ENCODE peak calls at places on chromosomes 4 and X, in nine cellular contexts. X, P, A, O, D, M, I, E and J are unnamed samples.

GRCh38 chr4:104393649-104394048 is 101.0 kb downstream of the CXXC4 start:
- DNase-seq in X (no peak), P (no peak), A (no peak), O (no peak), D (no peak), M (no peak), I (no peak), E (no peak), J (no peak)

GRCh38 chrX:2391869-2392606 is 108.7 kb downstream of the DHRSX start:
- DNase-seq in X (peak; percentile 81), P (no peak), A (no peak), O (peak; percentile 19), D (no peak), M (no peak), I (no peak), E (peak; percentile 88), J (no peak)

GRCh38 chrX:136130931-136131843 is 16.1 kb upstream of the FHL1 start:
- DNase-seq in X (no peak), P (peak; percentile 14), A (no peak), O (no peak), D (no peak), M (no peak), I (no peak), E (peak; percentile 65), J (no peak)

GRCh38 chr4:88104902-88105610 is 53.4 kb downstream of the ABCG2 start:
- DNase-seq in X (peak; percentile 14), P (no peak), A (no peak), O (no peak), D (no peak), M (no peak), I (no peak), E (peak; percentile 75), J (no peak)

GRCh38 chrX:5409106-5409505 is 819.6 kb downstream of the NLGN4X start:
- DNase-seq in X (no peak), P (no peak), A (no peak), O (no peak), D (no peak), M (no peak), I (no peak), E (no peak), J (no peak)

GRCh38 chrX:108735087-108735679 is 1.2 kb downstream of the IRS4 start:
- DNase-seq in X (peak; percentile 34), P (no peak), A (no peak), O (no peak), D (no peak), M (no peak), I (no peak), E (no peak), J (no peak)

GRCh38 chr4:150367326-150367725 is 214.6 kb upstream of the MAB21L2 start:
- DNase-seq in X (no peak), P (no peak), A (no peak), O (no peak), D (no peak), M (no peak), I (no peak), E (no peak), J (no peak)

GRCh38 chr4:20662851-20663250 is 37.4 kb upstream of the PACRGL start:
- DNase-seq in X (no peak), P (no peak), A (no peak), O (no peak), D (no peak), M (no peak), I (no peak), E (no peak), J (no peak)

GRCh38 chr4:71526626-71527406 is 188.0 kb downstream of the SLC4A4 start:
- DNase-seq in X (no peak), P (peak; percentile 6), A (no peak), O (no peak), D (no peak), M (no peak), I (no peak), E (no peak), J (no peak)

DNA sequence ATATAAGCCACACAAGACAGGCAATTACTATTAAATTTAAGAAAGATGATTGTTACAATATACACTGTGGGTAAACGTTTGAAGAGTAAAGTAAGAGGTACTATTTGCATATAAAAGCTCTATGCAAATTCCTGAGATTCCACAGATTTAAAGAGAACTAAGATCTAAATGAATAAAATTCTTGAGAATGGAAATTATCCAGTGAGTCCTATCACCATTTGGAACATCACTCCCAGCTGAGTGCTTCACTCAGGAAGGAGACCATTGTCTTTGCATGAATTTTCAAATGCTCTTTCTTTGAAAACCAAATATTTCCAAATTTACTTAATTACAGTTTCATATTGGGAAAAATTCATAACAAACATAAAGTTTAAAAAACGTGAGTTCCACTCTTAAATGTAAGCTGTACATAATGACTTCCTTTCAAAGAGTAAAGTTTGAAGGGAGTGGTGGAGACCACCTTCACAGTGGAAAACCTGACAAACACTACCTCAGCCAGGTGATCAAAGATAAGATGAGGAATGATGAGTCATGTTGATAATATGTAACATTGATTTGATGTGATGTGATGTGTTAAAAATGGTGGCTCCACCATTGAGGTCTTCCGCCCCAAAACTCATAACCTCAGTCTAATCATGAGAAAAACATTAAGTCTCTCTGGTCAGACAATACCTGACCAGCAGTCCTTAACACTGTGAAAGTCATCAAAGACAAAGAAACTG is 159.9 kb downstream of the BANK1 start:
- DNase-seq in X (no peak), P (no peak), A (no peak), O (no peak), D (no peak), M (no peak), I (no peak), E (no peak), J (no peak)
- H3K4me1 ChIP-seq in X (peaks cover 6% of the 10 kb centered on the region), P (no peaks in the 10 kb centered on the region), A (no peaks in the 10 kb centered on the region), O (no peaks in the 10 kb centered on the region), D (no peaks in the 10 kb centered on the region), M (no peaks in the 10 kb centered on the region), I (no peaks in the 10 kb centered on the region), E (peaks cover 27% of the 10 kb centered on the region), J (no peaks in the 10 kb centered on the region)

GRCh38 chrX:107683124-107683895 is 55.0 kb downstream of the PRPS1 start:
- DNase-seq in X (peak; percentile 61), P (no peak), A (peak; percentile 46), O (peak; percentile 37), D (no peak), M (peak; percentile 69), I (no peak), E (no peak), J (peak; percentile 71)
- H3K4me1 ChIP-seq in X (peaks cover 36% of the 10 kb centered on the region), P (peaks cover 25% of the 10 kb centered on the region), A (peaks cover 28% of the 10 kb centered on the region), O (peaks cover 4% of the 10 kb centered on the region), D (peaks cover 45% of the 10 kb centered on the region), M (peaks cover 7% of the 10 kb centered on the region), I (peaks cover 16% of the 10 kb centered on the region), E (no peaks in the 10 kb centered on the region), J (peaks cover 11% of the 10 kb centered on the region)

DNA sequence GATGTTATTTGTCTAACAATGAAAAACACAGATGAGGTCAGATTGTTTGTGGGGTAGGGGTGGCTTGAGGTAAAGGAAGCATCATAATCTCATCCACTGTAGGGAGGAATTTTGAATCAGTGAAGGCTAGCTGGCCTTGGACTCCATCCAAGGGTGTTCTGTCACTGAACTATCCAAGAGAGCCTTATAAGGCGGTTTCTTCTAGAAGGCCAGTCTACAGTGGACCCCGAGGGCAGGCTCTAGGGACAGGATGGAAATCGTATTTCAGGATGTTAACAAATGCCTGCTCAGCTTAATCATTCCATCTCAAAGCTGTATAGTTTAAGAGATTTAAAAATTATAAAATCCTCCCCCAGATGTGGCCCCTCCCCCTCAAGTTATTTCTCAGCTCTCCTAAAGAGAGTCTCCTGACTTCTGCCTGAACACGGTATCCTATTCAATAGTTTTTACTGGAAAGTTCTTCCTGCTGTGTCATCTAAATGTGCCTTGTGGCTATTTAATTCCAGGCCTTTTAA is 8.1 kb downstream of the IGFBP7 start:
- DNase-seq in X (no peak), P (no peak), A (no peak), O (peak; percentile 37), D (peak; percentile 90), M (peak; percentile 65), I (no peak), E (peak; percentile 93), J (peak; percentile 43)
- H3K4me1 ChIP-seq in X (peaks cover 32% of the 10 kb centered on the region), P (no peaks in the 10 kb centered on the region), A (peaks cover 12% of the 10 kb centered on the region), O (no peaks in the 10 kb centered on the region), D (peaks cover 98% of the 10 kb centered on the region), M (peaks cover 79% of the 10 kb centered on the region), I (peaks cover 59% of the 10 kb centered on the region), E (peaks cover 86% of the 10 kb centered on the region), J (peaks cover 37% of the 10 kb centered on the region)

GRCh38 chr4:7886250-7886973 is 53.2 kb downstream of the AFAP1 start:
- DNase-seq in X (no peak), P (no peak), A (no peak), O (no peak), D (no peak), M (no peak), I (no peak), E (no peak), J (no peak)
- H3K4me1 ChIP-seq in X (peaks cover 9% of the 10 kb centered on the region), P (no peaks in the 10 kb centered on the region), A (peaks cover 2% of the 10 kb centered on the region), O (no peaks in the 10 kb centered on the region), D (peaks cover 28% of the 10 kb centered on the region), M (peaks cover 19% of the 10 kb centered on the region), I (peaks cover 35% of the 10 kb centered on the region), E (peaks cover 41% of the 10 kb centered on the region), J (peaks cover 8% of the 10 kb centered on the region)

GRCh38 chrX:19789782-19790181 is 97.6 kb downstream of the SH3KBP1 start:
- DNase-seq in X (no peak), P (no peak), A (no peak), O (no peak), D (no peak), M (no peak), I (no peak), E (no peak), J (no peak)
- H3K4me1 ChIP-seq in X (no peaks in the 10 kb centered on the region), P (peaks cover 62% of the 10 kb centered on the region), A (peaks cover 3% of the 10 kb centered on the region), O (no peaks in the 10 kb centered on the region), D (no peaks in the 10 kb centered on the region), M (no peaks in the 10 kb centered on the region), I (no peaks in the 10 kb centered on the region), E (peaks cover under 1% of the 10 kb centered on the region), J (no peaks in the 10 kb centered on the region)

GRCh38 chr4:140239311-140239710 is 85.3 kb upstream of the MAML3 start:
- DNase-seq in X (no peak), P (no peak), A (no peak), O (no peak), D (no peak), M (no peak), I (no peak), E (no peak), J (no peak)
- H3K4me1 ChIP-seq in X (peaks cover 44% of the 10 kb centered on the region), P (peaks cover 29% of the 10 kb centered on the region), A (peaks cover 19% of the 10 kb centered on the region), O (peaks cover 6% of the 10 kb centered on the region), D (peaks cover 43% of the 10 kb centered on the region), M (peaks cover 28% of the 10 kb centered on the region), I (peaks cover 29% of the 10 kb centered on the region), E (peaks cover 25% of the 10 kb centered on the region), J (peaks cover 33% of the 10 kb centered on the region)

GRCh38 chr4:41144812-41145211 is 69.5 kb downstream of the APBB2 start:
- DNase-seq in X (no peak), P (no peak), A (no peak), O (no peak), D (no peak), M (no peak), I (no peak), E (no peak), J (no peak)
- H3K4me1 ChIP-seq in X (peaks cover 45% of the 10 kb centered on the region), P (peaks cover 6% of the 10 kb centered on the region), A (peaks cover 11% of the 10 kb centered on the region), O (peaks cover 14% of the 10 kb centered on the region), D (peaks cover 74% of the 10 kb centered on the region), M (peaks cover 56% of the 10 kb centered on the region), I (peaks cover 70% of the 10 kb centered on the region), E (peaks cover 62% of the 10 kb centered on the region), J (peaks cover 29% of the 10 kb centered on the region)

GRCh38 chr4:158824425-158825274 is 55.8 kb downstream of the FNIP2 start:
- DNase-seq in X (no peak), P (no peak), A (no peak), O (no peak), D (no peak), M (no peak), I (no peak), E (no peak), J (no peak)
- H3K4me1 ChIP-seq in X (peaks cover 58% of the 10 kb centered on the region), P (no peaks in the 10 kb centered on the region), A (peaks cover 25% of the 10 kb centered on the region), O (peaks cover 3% of the 10 kb centered on the region), D (peaks cover 70% of the 10 kb centered on the region), M (peaks cover 48% of the 10 kb centered on the region), I (peaks cover 59% of the 10 kb centered on the region), E (peaks cover 22% of the 10 kb centered on the region), J (peaks cover 39% of the 10 kb centered on the region)

GRCh38 chr4:158164849-158165248 is 8.0 kb downstream of the GASK1B start:
- DNase-seq in X (no peak), P (no peak), A (no peak), O (no peak), D (no peak), M (no peak), I (no peak), E (no peak), J (no peak)
- H3K4me1 ChIP-seq in X (peaks cover 39% of the 10 kb centered on the region), P (no peaks in the 10 kb centered on the region), A (peaks cover 1% of the 10 kb centered on the region), O (peaks cover 3% of the 10 kb centered on the region), D (peaks cover 95% of the 10 kb centered on the region), M (peaks cover 15% of the 10 kb centered on the region), I (peaks cover 27% of the 10 kb centered on the region), E (peaks cover 28% of the 10 kb centered on the region), J (peaks cover 25% of the 10 kb centered on the region)